ENCODE peak calls at places on chromosomes 1 and 21, in eight cellular contexts. One of them, this sample, is unnamed.

GRCh38 chr21:44925027-44925755 is 4.5 kb upstream of the ITGB2 start:
- DNase-seq in heart right ventricle: no peak
- DNase-seq in HAP-1: no peak
- DNase-seq in HCT116: no peak
- DNase-seq in mesendoderm: no peak
- DNase-seq in psoas muscle: no peak
- DNase-seq in cardiac muscle cell: peak; percentile 83
- DNase-seq in neural progenitor cell: no peak
- DNase-seq in this sample: no peak

GRCh38 chr1:51559501-51559900 is 40.4 kb upstream of the EPS15 start:
- DNase-seq in heart right ventricle: no peak
- DNase-seq in HAP-1: no peak
- DNase-seq in HCT116: no peak
- DNase-seq in mesendoderm: peak; percentile 30
- DNase-seq in psoas muscle: no peak
- DNase-seq in cardiac muscle cell: no peak
- DNase-seq in neural progenitor cell: no peak
- DNase-seq in this sample: no peak

GRCh38 chr1:237759371-237759770 is 131.4 kb downstream of the ZP4 start:
- DNase-seq in heart right ventricle: no peak
- DNase-seq in HAP-1: no peak
- DNase-seq in HCT116: no peak
- DNase-seq in mesendoderm: no peak
- DNase-seq in psoas muscle: no peak
- DNase-seq in cardiac muscle cell: no peak
- DNase-seq in neural progenitor cell: no peak
- DNase-seq in this sample: no peak

GRCh38 chr1:241934181-241934815 is 23.3 kb upstream of the BECN2 start:
- DNase-seq in heart right ventricle: no peak
- DNase-seq in HAP-1: peak; percentile 51
- DNase-seq in HCT116: no peak
- DNase-seq in mesendoderm: peak; percentile 96
- DNase-seq in psoas muscle: peak; percentile 37
- DNase-seq in cardiac muscle cell: peak; percentile 1
- DNase-seq in neural progenitor cell: peak; percentile 76
- DNase-seq in this sample: no peak

GRCh38 chr1:91770675-91771074 is 115.3 kb downstream of the TGFBR3 start:
- DNase-seq in heart right ventricle: no peak
- DNase-seq in HAP-1: no peak
- DNase-seq in HCT116: no peak
- DNase-seq in mesendoderm: peak; percentile 34
- DNase-seq in psoas muscle: no peak
- DNase-seq in cardiac muscle cell: no peak
- DNase-seq in neural progenitor cell: no peak
- DNase-seq in this sample: no peak

GRCh38 chr1:181485276-181486097 is 2.2 kb downstream of the CACNA1E start:
- DNase-seq in heart right ventricle: peak; percentile 23
- DNase-seq in HAP-1: no peak
- DNase-seq in HCT116: no peak
- DNase-seq in mesendoderm: peak; percentile 67
- DNase-seq in psoas muscle: no peak
- DNase-seq in cardiac muscle cell: no peak
- DNase-seq in neural progenitor cell: peak; percentile 83
- DNase-seq in this sample: no peak

GRCh38 chr1:103461171-103462105 is 64.1 kb upstream of the RNPC3 start:
- DNase-seq in heart right ventricle: no peak
- DNase-seq in HAP-1: no peak
- DNase-seq in HCT116: peak; percentile 4
- DNase-seq in mesendoderm: peak; percentile 25
- DNase-seq in psoas muscle: no peak
- DNase-seq in cardiac muscle cell: peak; percentile 24
- DNase-seq in neural progenitor cell: peak; percentile 10
- DNase-seq in this sample: peak; percentile 5

GRCh38 chr1:10765304-10765703 is 31.1 kb downstream of the CASZ1 start:
- DNase-seq in heart right ventricle: no peak
- DNase-seq in HAP-1: no peak
- DNase-seq in HCT116: no peak
- DNase-seq in mesendoderm: no peak
- DNase-seq in psoas muscle: no peak
- DNase-seq in cardiac muscle cell: no peak
- DNase-seq in neural progenitor cell: no peak
- DNase-seq in this sample: no peak

GRCh38 chr1:30272288-30273020 is 450.9 kb downstream of the MATN1 start:
- DNase-seq in heart right ventricle: no peak
- DNase-seq in HAP-1: no peak
- DNase-seq in HCT116: no peak
- DNase-seq in mesendoderm: no peak
- DNase-seq in psoas muscle: no peak
- DNase-seq in cardiac muscle cell: no peak
- DNase-seq in neural progenitor cell: no peak
- DNase-seq in this sample: no peak

GRCh38 chr1:30185809-30186208 is 537.6 kb downstream of the MATN1 start:
- DNase-seq in heart right ventricle: no peak
- DNase-seq in HAP-1: no peak
- DNase-seq in HCT116: no peak
- DNase-seq in mesendoderm: no peak
- DNase-seq in psoas muscle: no peak
- DNase-seq in cardiac muscle cell: no peak
- DNase-seq in neural progenitor cell: no peak
- DNase-seq in this sample: no peak

GRCh38 chr1:23639460-23639859 is 52.1 kb upstream of the RPL11 start:
- DNase-seq in heart right ventricle: no peak
- DNase-seq in HAP-1: no peak
- DNase-seq in HCT116: no peak
- DNase-seq in mesendoderm: no peak
- DNase-seq in psoas muscle: no peak
- DNase-seq in cardiac muscle cell: no peak
- DNase-seq in neural progenitor cell: no peak
- DNase-seq in this sample: no peak

GRCh38 chr1:45623972-45624371 is at the start of gene CCDC17:
- DNase-seq in heart right ventricle: no peak
- DNase-seq in HAP-1: no peak
- DNase-seq in HCT116: no peak
- DNase-seq in mesendoderm: no peak
- DNase-seq in psoas muscle: no peak
- DNase-seq in cardiac muscle cell: no peak
- DNase-seq in neural progenitor cell: no peak
- DNase-seq in this sample: no peak

GRCh38 chr1:212847549-212847948 is at the start of gene SPATA45:
- DNase-seq in heart right ventricle: no peak
- DNase-seq in HAP-1: no peak
- DNase-seq in HCT116: no peak
- DNase-seq in mesendoderm: no peak
- DNase-seq in psoas muscle: no peak
- DNase-seq in cardiac muscle cell: no peak
- DNase-seq in neural progenitor cell: no peak
- DNase-seq in this sample: no peak

DNA sequence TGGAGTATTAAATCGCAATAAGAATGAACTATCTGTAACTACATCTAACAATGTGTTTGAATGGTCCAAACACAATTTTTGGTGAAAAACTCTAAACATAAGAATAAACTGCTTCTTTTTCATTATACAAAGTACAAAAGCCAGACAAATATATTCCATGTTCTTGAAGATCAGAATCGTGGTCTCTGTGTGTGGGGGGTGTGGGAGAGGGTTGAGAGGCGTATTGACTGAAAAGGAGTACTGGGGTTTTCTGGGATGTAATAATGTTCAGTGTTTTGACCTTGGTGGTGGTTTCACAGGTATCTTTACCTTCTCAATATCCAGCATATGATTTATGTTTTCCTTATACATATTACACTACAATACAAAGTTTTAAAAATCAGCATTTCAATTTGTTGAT is 764 bp upstream of the CFH start:
- DNase-seq in heart right ventricle: no peak
- DNase-seq in HAP-1: no peak
- DNase-seq in HCT116: no peak
- DNase-seq in mesendoderm: no peak
- DNase-seq in psoas muscle: no peak
- DNase-seq in cardiac muscle cell: no peak
- DNase-seq in neural progenitor cell: no peak
- DNase-seq in this sample: no peak
- H3K4me3 ChIP-seq in heart right ventricle: no peak overlapping the region
- H3K4me3 ChIP-seq in HAP-1: no peak overlapping the region
- H3K4me3 ChIP-seq in HCT116: no peak overlapping the region
- H3K4me3 ChIP-seq in mesendoderm: no peak overlapping the region
- H3K4me3 ChIP-seq in psoas muscle: peak overlapping the region; percentile 49
- H3K4me3 ChIP-seq in cardiac muscle cell: no peak overlapping the region
- H3K4me3 ChIP-seq in neural progenitor cell: no peak overlapping the region
- H3K4me3 ChIP-seq in this sample: no peak overlapping the region

DNA sequence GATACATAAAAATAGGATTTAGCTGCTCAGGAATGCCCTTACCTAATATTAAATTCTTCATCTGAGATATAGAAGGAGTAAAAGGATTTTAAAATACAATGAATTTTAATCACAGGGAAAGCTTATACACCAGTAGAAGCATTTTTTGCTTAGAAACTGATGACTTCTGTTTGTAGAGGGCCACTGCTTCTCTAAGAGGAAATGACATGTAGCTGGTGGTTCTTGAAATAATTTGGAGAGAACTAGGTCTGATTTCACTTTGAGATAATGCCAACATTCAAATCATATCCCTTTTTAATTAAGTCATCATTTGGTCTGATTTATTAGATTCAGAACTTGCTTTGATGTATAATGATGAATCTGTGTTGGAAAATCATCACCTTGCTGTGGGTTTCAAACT is 166.6 kb upstream of the SGIP1 start:
- DNase-seq in heart right ventricle: no peak
- DNase-seq in HAP-1: no peak
- DNase-seq in HCT116: no peak
- DNase-seq in mesendoderm: no peak
- DNase-seq in psoas muscle: no peak
- DNase-seq in cardiac muscle cell: no peak
- DNase-seq in neural progenitor cell: no peak
- DNase-seq in this sample: no peak
- H3K36me3 ChIP-seq in heart right ventricle: no peaks in the 10 kb centered on the region
- H3K36me3 ChIP-seq in HAP-1: no peaks in the 10 kb centered on the region
- H3K36me3 ChIP-seq in HCT116: peaks cover 79% of the 10 kb centered on the region
- H3K36me3 ChIP-seq in mesendoderm: peaks cover 4% of the 10 kb centered on the region
- H3K36me3 ChIP-seq in psoas muscle: peaks cover 12% of the 10 kb centered on the region
- H3K36me3 ChIP-seq in cardiac muscle cell: no peaks in the 10 kb centered on the region
- H3K36me3 ChIP-seq in neural progenitor cell: no peaks in the 10 kb centered on the region
- H3K36me3 ChIP-seq in this sample: peaks cover 76% of the 10 kb centered on the region

GRCh38 chr1:199010933-199011332 is 372.1 kb downstream of the PTPRC start:
- DNase-seq in heart right ventricle: no peak
- DNase-seq in HAP-1: no peak
- DNase-seq in HCT116: no peak
- DNase-seq in mesendoderm: no peak
- DNase-seq in psoas muscle: no peak
- DNase-seq in cardiac muscle cell: no peak
- DNase-seq in neural progenitor cell: no peak
- DNase-seq in this sample: no peak
- H3K4me3 ChIP-seq in heart right ventricle: no peak overlapping the region
- H3K4me3 ChIP-seq in HAP-1: no peak overlapping the region
- H3K4me3 ChIP-seq in HCT116: no peak overlapping the region
- H3K4me3 ChIP-seq in mesendoderm: no peak overlapping the region
- H3K4me3 ChIP-seq in psoas muscle: no peak overlapping the region
- H3K4me3 ChIP-seq in cardiac muscle cell: no peak overlapping the region
- H3K4me3 ChIP-seq in neural progenitor cell: no peak overlapping the region
- H3K4me3 ChIP-seq in this sample: no peak overlapping the region

DNA sequence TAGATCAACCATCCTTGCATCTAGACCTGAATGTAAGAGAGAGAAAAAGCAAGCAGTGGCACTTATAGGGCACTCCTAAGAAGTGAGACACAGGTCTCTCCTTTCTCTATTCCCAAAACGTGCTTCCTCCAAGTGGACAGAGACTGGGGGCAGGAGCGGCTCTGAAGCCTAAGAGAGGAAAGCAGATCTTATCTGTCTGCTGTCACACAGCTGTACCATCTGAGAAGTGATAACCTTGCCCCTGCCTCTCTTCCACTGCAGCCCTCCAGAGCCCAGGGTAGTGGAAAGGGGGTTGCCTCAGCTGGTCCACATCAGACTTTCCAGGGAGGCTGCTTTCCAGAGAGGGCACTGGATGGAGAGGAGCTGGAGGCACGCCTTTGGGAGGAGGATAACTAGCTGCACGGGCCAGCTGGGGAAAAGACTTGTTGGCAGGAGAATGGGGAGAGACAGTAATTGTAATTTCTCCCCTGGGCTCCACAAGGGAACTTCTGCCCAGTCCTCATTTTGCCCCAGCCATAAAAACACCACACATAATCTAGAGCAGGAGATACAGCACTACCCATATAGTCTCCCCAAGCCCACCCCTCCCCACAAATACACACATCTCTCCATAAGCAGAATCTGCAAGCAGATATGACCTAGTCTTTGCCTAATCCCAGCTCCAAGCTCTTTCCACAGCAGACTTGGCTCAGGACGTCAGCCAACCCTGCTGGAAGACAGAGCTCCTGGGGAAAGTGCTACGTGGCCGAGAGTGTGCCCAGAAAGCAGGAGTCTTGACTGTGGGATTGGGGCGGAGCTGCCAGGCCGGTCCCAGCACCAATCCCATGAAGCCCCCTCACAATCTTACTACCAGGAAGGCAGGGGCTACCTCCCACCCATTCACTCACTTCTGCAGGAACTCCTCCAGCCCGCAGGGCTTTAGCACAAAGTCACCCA is 31.2 kb downstream of the PIK3C2B start:
- DNase-seq in heart right ventricle: peak; percentile 49
- DNase-seq in HAP-1: no peak
- DNase-seq in HCT116: no peak
- DNase-seq in mesendoderm: no peak
- DNase-seq in psoas muscle: peak; percentile 59
- DNase-seq in cardiac muscle cell: peak; percentile 67
- DNase-seq in neural progenitor cell: no peak
- DNase-seq in this sample: no peak
- H3K36me3 ChIP-seq in heart right ventricle: no peaks in the 10 kb centered on the region
- H3K36me3 ChIP-seq in HAP-1: peaks cover 5% of the 10 kb centered on the region
- H3K36me3 ChIP-seq in HCT116: peaks cover 2% of the 10 kb centered on the region
- H3K36me3 ChIP-seq in mesendoderm: no peaks in the 10 kb centered on the region
- H3K36me3 ChIP-seq in psoas muscle: no peaks in the 10 kb centered on the region
- H3K36me3 ChIP-seq in cardiac muscle cell: peaks cover 26% of the 10 kb centered on the region
- H3K36me3 ChIP-seq in neural progenitor cell: peaks cover 2% of the 10 kb centered on the region
- H3K36me3 ChIP-seq in this sample: peaks cover 21% of the 10 kb centered on the region

DNA sequence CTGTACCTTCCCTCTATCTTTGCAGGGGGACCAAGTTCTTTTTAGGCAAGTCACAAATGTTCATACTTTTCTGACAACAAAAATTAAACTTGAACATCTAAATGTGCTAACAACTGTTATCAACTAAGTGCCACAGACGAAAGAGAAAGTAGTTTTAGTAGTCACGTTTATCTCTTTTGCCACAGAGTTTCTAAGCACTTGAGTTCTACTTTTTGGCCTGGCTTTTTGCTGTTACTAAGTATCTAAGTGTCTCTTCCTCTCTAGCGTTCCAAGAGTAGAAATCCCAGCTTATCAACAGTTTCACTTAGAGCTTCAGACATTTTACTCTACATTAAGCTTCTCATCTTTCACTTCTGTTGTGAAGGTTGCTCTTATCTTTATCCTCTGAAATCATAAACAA is 34.3 kb downstream of the GATAD2B start:
- DNase-seq in heart right ventricle: no peak
- DNase-seq in HAP-1: no peak
- DNase-seq in HCT116: no peak
- DNase-seq in mesendoderm: no peak
- DNase-seq in psoas muscle: no peak
- DNase-seq in cardiac muscle cell: peak; percentile 52
- DNase-seq in neural progenitor cell: no peak
- DNase-seq in this sample: no peak
- H3K4me3 ChIP-seq in heart right ventricle: no peak overlapping the region
- H3K4me3 ChIP-seq in HAP-1: no peak overlapping the region
- H3K4me3 ChIP-seq in HCT116: no peak overlapping the region
- H3K4me3 ChIP-seq in mesendoderm: no peak overlapping the region
- H3K4me3 ChIP-seq in psoas muscle: no peak overlapping the region
- H3K4me3 ChIP-seq in cardiac muscle cell: no peak overlapping the region
- H3K4me3 ChIP-seq in neural progenitor cell: no peak overlapping the region
- H3K4me3 ChIP-seq in this sample: no peak overlapping the region

GRCh38 chr1:156042828-156043227 is 10.8 kb downstream of the UBQLN4 start:
- DNase-seq in heart right ventricle: no peak
- DNase-seq in HAP-1: no peak
- DNase-seq in HCT116: no peak
- DNase-seq in mesendoderm: no peak
- DNase-seq in psoas muscle: no peak
- DNase-seq in cardiac muscle cell: no peak
- DNase-seq in neural progenitor cell: no peak
- DNase-seq in this sample: no peak
- H3K36me3 ChIP-seq in heart right ventricle: no peaks in the 10 kb centered on the region
- H3K36me3 ChIP-seq in HAP-1: peaks cover 37% of the 10 kb centered on the region
- H3K36me3 ChIP-seq in HCT116: peaks cover 26% of the 10 kb centered on the region
- H3K36me3 ChIP-seq in mesendoderm: peaks cover 7% of the 10 kb centered on the region
- H3K36me3 ChIP-seq in psoas muscle: peaks cover 7% of the 10 kb centered on the region
- H3K36me3 ChIP-seq in cardiac muscle cell: peaks cover 25% of the 10 kb centered on the region
- H3K36me3 ChIP-seq in neural progenitor cell: no peaks in the 10 kb centered on the region
- H3K36me3 ChIP-seq in this sample: peaks cover 26% of the 10 kb centered on the region

This sample was measured in CD4-positive, alpha-beta memory T cell.